ENCODE peak calls at places on chromosomes 13 and 19, in five cellular contexts. One of them, this sample, is unnamed.

GRCh38 chr19:1396019-1396767 is 5.1 kb downstream of the GAMT start:
- DNase-seq in HCT116: no peak
- DNase-seq in pancreas: peak; percentile 83
- DNase-seq in Peyer's patch: no peak
- DNase-seq in PC-9: no peak
- DNase-seq in this sample: no peak

GRCh38 chr13:40613954-40614353 is 52.5 kb downstream of the FOXO1 start:
- DNase-seq in pancreas: no peak
- DNase-seq in Peyer's patch: no peak
- DNase-seq in PC-9: no peak
- DNase-seq in HCT116: no peak
- DNase-seq in this sample: no peak

GRCh38 chr13:71028884-71029283 is 838.1 kb downstream of the DACH1 start:
- DNase-seq in HCT116: no peak
- DNase-seq in PC-9: no peak
- DNase-seq in pancreas: no peak
- DNase-seq in Peyer's patch: no peak
- DNase-seq in this sample: no peak

GRCh38 chr19:49473868-49474544 is at the start of gene FLT3LG:
- DNase-seq in pancreas: peak; percentile 78
- DNase-seq in Peyer's patch: peak; percentile 91
- DNase-seq in PC-9: peak; percentile 60
- DNase-seq in HCT116: no peak
- DNase-seq in this sample: peak; percentile 95

GRCh38 chr13:90336507-90336906 is 1011.0 kb upstream of the MIR17HG start:
- DNase-seq in HCT116: no peak
- DNase-seq in Peyer's patch: no peak
- DNase-seq in PC-9: no peak
- DNase-seq in pancreas: no peak
- DNase-seq in this sample: no peak

GRCh38 chr13:110349239-110349638 is 42.2 kb downstream of the COL4A2 start:
- DNase-seq in HCT116: no peak
- DNase-seq in Peyer's patch: no peak
- DNase-seq in PC-9: no peak
- DNase-seq in pancreas: no peak
- DNase-seq in this sample: no peak

GRCh38 chr13:94178625-94179244 is 300.7 kb downstream of the DCT start:
- DNase-seq in pancreas: no peak
- DNase-seq in PC-9: no peak
- DNase-seq in HCT116: no peak
- DNase-seq in Peyer's patch: no peak
- DNase-seq in this sample: no peak

GRCh38 chr19:48609571-48610108 is 3.1 kb downstream of the SPACA4 start:
- DNase-seq in Peyer's patch: no peak
- DNase-seq in pancreas: no peak
- DNase-seq in PC-9: no peak
- DNase-seq in HCT116: no peak
- DNase-seq in this sample: no peak

GRCh38 chr13:23741879-23742510 is 147.2 kb downstream of the MIPEP start:
- DNase-seq in pancreas: no peak
- DNase-seq in PC-9: no peak
- DNase-seq in Peyer's patch: no peak
- DNase-seq in HCT116: peak; percentile 7
- DNase-seq in this sample: no peak

GRCh38 chr19:21748088-21748487 is 19.3 kb downstream of the ZNF100 start:
- DNase-seq in pancreas: no peak
- DNase-seq in HCT116: no peak
- DNase-seq in Peyer's patch: no peak
- DNase-seq in PC-9: no peak
- DNase-seq in this sample: no peak

GRCh38 chr13:60426075-60426474 is 29.1 kb downstream of the TDRD3 start:
- DNase-seq in pancreas: no peak
- DNase-seq in PC-9: no peak
- DNase-seq in Peyer's patch: no peak
- DNase-seq in HCT116: no peak
- DNase-seq in this sample: no peak

GRCh38 chr19:6739390-6739883 is at the start of gene TRIP10:
- DNase-seq in Peyer's patch: peak; percentile 94
- DNase-seq in PC-9: no peak
- DNase-seq in HCT116: no peak
- DNase-seq in pancreas: peak; percentile 93
- DNase-seq in this sample: peak; percentile 96

GRCh38 chr19:54380897-54381296 is 16.2 kb upstream of the LAIR1 start:
- DNase-seq in Peyer's patch: no peak
- DNase-seq in HCT116: no peak
- DNase-seq in PC-9: no peak
- DNase-seq in pancreas: no peak
- DNase-seq in this sample: no peak

GRCh38 chr13:20118268-20119140 is 42.3 kb downstream of the GJA3 start:
- DNase-seq in pancreas: peak; percentile 90
- DNase-seq in PC-9: no peak
- DNase-seq in Peyer's patch: peak; percentile 70
- DNase-seq in HCT116: no peak
- DNase-seq in this sample: peak; percentile 38

GRCh38 chr13:22915442-22916082 is 265.2 kb upstream of the SGCG start:
- DNase-seq in HCT116: peak; percentile 22
- DNase-seq in PC-9: no peak
- DNase-seq in pancreas: peak; percentile 72
- DNase-seq in Peyer's patch: no peak
- DNase-seq in this sample: peak; percentile 49

GRCh38 chr13:28609936-28610335 is 49.0 kb upstream of the POMP start:
- DNase-seq in HCT116: no peak
- DNase-seq in pancreas: no peak
- DNase-seq in Peyer's patch: no peak
- DNase-seq in PC-9: no peak
- DNase-seq in this sample: peak; percentile 42

GRCh38 chr19:4060621-4061177 is 6.0 kb downstream of the ZBTB7A start:
- DNase-seq in HCT116: no peak
- DNase-seq in PC-9: no peak
- DNase-seq in Peyer's patch: no peak
- DNase-seq in pancreas: peak; percentile 82
- DNase-seq in this sample: no peak

GRCh38 chr19:13846533-13847032 is 30.4 kb upstream of the NANOS3 start:
- DNase-seq in PC-9: peak; percentile 93
- DNase-seq in pancreas: peak; percentile 89
- DNase-seq in HCT116: peak; percentile 90
- DNase-seq in Peyer's patch: peak; percentile 96
- DNase-seq in this sample: peak; percentile 92

GRCh38 chr19:50427997-50428425 is 4.7 kb upstream of the MYBPC2 start:
- DNase-seq in PC-9: no peak
- DNase-seq in HCT116: no peak
- DNase-seq in Peyer's patch: peak; percentile 92
- DNase-seq in pancreas: peak; percentile 86
- DNase-seq in this sample: peak; percentile 69

GRCh38 chr19:10191347-10191746 is 3.4 kb downstream of the DNMT1 start:
- DNase-seq in HCT116: no peak
- DNase-seq in pancreas: no peak
- DNase-seq in Peyer's patch: no peak
- DNase-seq in PC-9: peak; percentile 66
- DNase-seq in this sample: peak; percentile 80

GRCh38 chr19:10289167-10289835 is 451 bp upstream of the ICAM5 start:
- DNase-seq in PC-9: peak; percentile 76
- DNase-seq in pancreas: no peak
- DNase-seq in HCT116: peak; percentile 77
- DNase-seq in Peyer's patch: peak; percentile 68
- DNase-seq in this sample: peak; percentile 77

GRCh38 chr19:44447864-44448674 is at the start of gene ZNF229:
- DNase-seq in HCT116: no peak
- DNase-seq in pancreas: peak; percentile 94
- DNase-seq in Peyer's patch: peak; percentile 88
- DNase-seq in PC-9: peak; percentile 96
- DNase-seq in this sample: peak; percentile 95

GRCh38 chr19:16320987-16321386 is 3.6 kb upstream of the KLF2 start:
- DNase-seq in Peyer's patch: no peak
- DNase-seq in HCT116: no peak
- DNase-seq in pancreas: no peak
- DNase-seq in PC-9: no peak
- DNase-seq in this sample: no peak

GRCh38 chr13:73417012-73417615 is 358.3 kb downstream of the KLF5 start:
- DNase-seq in Peyer's patch: no peak
- DNase-seq in PC-9: no peak
- DNase-seq in pancreas: no peak
- DNase-seq in HCT116: peak; percentile 46
- DNase-seq in this sample: no peak

GRCh38 chr13:29587645-29588044 is 7.8 kb downstream of the SLC7A1 start:
- DNase-seq in pancreas: no peak
- DNase-seq in HCT116: no peak
- DNase-seq in PC-9: no peak
- DNase-seq in Peyer's patch: no peak
- DNase-seq in this sample: no peak

GRCh38 chr19:1333789-1334188 is 48.1 kb downstream of the EFNA2 start:
- DNase-seq in Peyer's patch: no peak
- DNase-seq in PC-9: no peak
- DNase-seq in HCT116: no peak
- DNase-seq in pancreas: no peak
- DNase-seq in this sample: no peak

GRCh38 chr19:50266896-50267295 is 62.3 kb downstream of the KCNC3 start:
- DNase-seq in PC-9: no peak
- DNase-seq in Peyer's patch: peak; percentile 60
- DNase-seq in pancreas: no peak
- DNase-seq in HCT116: peak; percentile 47
- DNase-seq in this sample: no peak

GRCh38 chr13:75670496-75670895 is 34.4 kb downstream of the LMO7 start:
- DNase-seq in PC-9: no peak
- DNase-seq in Peyer's patch: no peak
- DNase-seq in HCT116: no peak
- DNase-seq in pancreas: no peak
- DNase-seq in this sample: peak; percentile 35

GRCh38 chr13:75669706-75670105 is 33.6 kb downstream of the LMO7 start:
- DNase-seq in HCT116: no peak
- DNase-seq in Peyer's patch: no peak
- DNase-seq in PC-9: no peak
- DNase-seq in pancreas: no peak
- DNase-seq in this sample: no peak

GRCh38 chr13:75661443-75661842 is 25.3 kb downstream of the LMO7 start:
- DNase-seq in Peyer's patch: no peak
- DNase-seq in HCT116: no peak
- DNase-seq in PC-9: no peak
- DNase-seq in pancreas: no peak
- DNase-seq in this sample: no peak

GRCh38 chr13:75666646-75667351 is 30.7 kb downstream of the LMO7 start:
- DNase-seq in PC-9: no peak
- DNase-seq in pancreas: no peak
- DNase-seq in Peyer's patch: no peak
- DNase-seq in HCT116: no peak
- DNase-seq in this sample: peak; percentile 63
- H3K4me3 ChIP-seq in PC-9: no peak overlapping the region
- H3K4me3 ChIP-seq in pancreas: no peak overlapping the region
- H3K4me3 ChIP-seq in Peyer's patch: no peak overlapping the region
- H3K4me3 ChIP-seq in HCT116: no peak overlapping the region
- H3K4me3 ChIP-seq in this sample: no peak overlapping the region

GRCh38 chr13:113486698-113487097 is 3.8 kb downstream of the DCUN1D2 start:
- DNase-seq in HCT116: no peak
- DNase-seq in Peyer's patch: no peak
- DNase-seq in PC-9: no peak
- DNase-seq in pancreas: no peak
- DNase-seq in this sample: no peak
- H3K4me1 ChIP-seq in HCT116: peaks cover 5% of the 10 kb centered on the region
- H3K4me1 ChIP-seq in Peyer's patch: peaks cover 31% of the 10 kb centered on the region
- H3K4me1 ChIP-seq in PC-9: peaks cover 19% of the 10 kb centered on the region
- H3K4me1 ChIP-seq in pancreas: peaks cover 9% of the 10 kb centered on the region
- H3K4me1 ChIP-seq in this sample: peaks cover 16% of the 10 kb centered on the region

DNA sequence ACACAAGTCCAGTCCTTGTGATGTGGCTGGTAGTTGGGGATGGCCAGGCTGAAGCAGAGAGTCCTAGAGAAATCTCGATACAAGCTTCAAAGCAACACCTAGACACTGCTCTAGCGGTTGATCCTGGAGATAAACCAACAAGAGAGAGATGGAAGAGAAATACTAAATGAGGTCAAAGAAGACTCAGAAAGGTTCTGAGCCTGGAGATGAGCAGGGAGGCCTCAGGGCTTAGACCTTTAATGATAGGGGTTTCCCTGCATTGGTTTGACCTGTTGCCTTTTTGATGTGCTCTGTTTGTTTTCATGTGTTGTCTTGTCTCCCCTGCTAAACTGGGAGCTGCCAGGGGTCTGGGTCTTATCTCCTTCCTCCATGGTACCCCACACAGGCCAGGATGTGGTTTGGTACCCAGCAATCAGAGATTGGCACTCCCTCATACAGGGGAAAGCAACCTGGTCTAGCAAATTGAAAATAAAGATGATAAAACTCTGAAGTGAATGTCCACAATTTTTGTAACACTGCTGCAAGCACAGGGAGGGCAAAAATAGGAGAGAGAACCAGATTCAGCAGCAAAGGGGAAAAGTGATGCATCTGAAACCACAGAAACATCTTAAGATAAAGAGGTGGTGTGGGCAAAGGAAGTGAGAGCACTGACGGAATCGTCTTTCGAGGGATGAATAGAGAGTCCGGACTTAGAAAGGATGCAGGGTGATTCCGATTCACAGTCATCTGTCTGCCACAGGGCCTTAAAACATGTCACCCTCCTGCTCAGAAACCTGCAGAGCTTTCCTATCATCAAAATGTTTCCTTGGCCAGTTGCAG is 3.4 kb downstream of the FFAR2 start:
- DNase-seq in Peyer's patch: no peak
- DNase-seq in PC-9: no peak
- DNase-seq in pancreas: no peak
- DNase-seq in HCT116: no peak
- DNase-seq in this sample: no peak
- H3K4me3 ChIP-seq in Peyer's patch: no peak overlapping the region
- H3K4me3 ChIP-seq in PC-9: no peak overlapping the region
- H3K4me3 ChIP-seq in pancreas: no peak overlapping the region
- H3K4me3 ChIP-seq in HCT116: no peak overlapping the region
- H3K4me3 ChIP-seq in this sample: no peak overlapping the region

GRCh38 chr13:21670883-21671792 is at the start of gene FGF9:
- DNase-seq in PC-9: no peak
- DNase-seq in HCT116: peak; percentile 75
- DNase-seq in pancreas: peak; percentile 91
- DNase-seq in Peyer's patch: peak; percentile 93
- DNase-seq in this sample: peak; percentile 84
- H3K4me1 ChIP-seq in PC-9: no peaks in the 10 kb centered on the region
- H3K4me1 ChIP-seq in HCT116: peaks cover 30% of the 10 kb centered on the region
- H3K4me1 ChIP-seq in pancreas: no peaks in the 10 kb centered on the region
- H3K4me1 ChIP-seq in Peyer's patch: peaks cover 42% of the 10 kb centered on the region
- H3K4me1 ChIP-seq in this sample: peaks cover 20% of the 10 kb centered on the region

GRCh38 chr19:30718014-30718413 is 345.8 kb downstream of the ZNF536 start:
- DNase-seq in pancreas: no peak
- DNase-seq in HCT116: no peak
- DNase-seq in PC-9: no peak
- DNase-seq in Peyer's patch: no peak
- DNase-seq in this sample: no peak

GRCh38 chr19:30719189-30719990 is 347.2 kb downstream of the ZNF536 start:
- DNase-seq in pancreas: peak; percentile 84
- DNase-seq in PC-9: no peak
- DNase-seq in HCT116: no peak
- DNase-seq in Peyer's patch: peak; percentile 59
- DNase-seq in this sample: peak; percentile 60

GRCh38 chr19:30717381-30717780 is 345.2 kb downstream of the ZNF536 start:
- DNase-seq in Peyer's patch: no peak
- DNase-seq in pancreas: no peak
- DNase-seq in HCT116: no peak
- DNase-seq in PC-9: no peak
- DNase-seq in this sample: no peak

GRCh38 chr19:30719991-30720329 is 347.8 kb downstream of the ZNF536 start:
- DNase-seq in HCT116: no peak
- DNase-seq in PC-9: no peak
- DNase-seq in pancreas: no peak
- DNase-seq in Peyer's patch: no peak
- DNase-seq in this sample: no peak

GRCh38 chr19:30718728-30719127 is 346.5 kb downstream of the ZNF536 start:
- DNase-seq in Peyer's patch: no peak
- DNase-seq in PC-9: no peak
- DNase-seq in HCT116: no peak
- DNase-seq in pancreas: no peak
- DNase-seq in this sample: no peak
- H3K4me3 ChIP-seq in Peyer's patch: no peak overlapping the region
- H3K4me3 ChIP-seq in PC-9: no peak overlapping the region
- H3K4me3 ChIP-seq in HCT116: no peak overlapping the region
- H3K4me3 ChIP-seq in pancreas: peak overlapping the region; percentile 64
- H3K4me3 ChIP-seq in this sample: peak overlapping the region; percentile 88